ENCODE peak calls at places on chromosomes 11 and 22, in nine cellular contexts. N, J, B, Q, P, D, R, L and C are unnamed samples.

GRCh38 chr22:22870577-22871398 is 16.8 kb upstream of the IGLL5 start:
- DNase-seq in N (no peak), J (no peak), B (no peak), Q (no peak), P (no peak), D (no peak), R (no peak), L (no peak), C (no peak)

GRCh38 chr11:44192015-44192380 is 96.5 kb downstream of the EXT2 start:
- DNase-seq in N (no peak), J (no peak), B (no peak), Q (no peak), P (no peak), D (no peak), R (no peak), L (no peak), C (no peak)

GRCh38 chr11:117407016-117407415 is 79.4 kb downstream of the CEP164 start:
- DNase-seq in N (no peak), J (no peak), B (no peak), Q (no peak), P (no peak), D (no peak), R (no peak), L (no peak), C (no peak)

GRCh38 chr11:118241191-118242098 is 10.7 kb downstream of the MPZL3 start:
- DNase-seq in N (no peak), J (no peak), B (no peak), Q (no peak), P (peak; percentile 34), D (peak; percentile 22), R (peak; percentile 77), L (peak; percentile 45), C (no peak)

GRCh38 chr22:32708835-32709234 is 92.7 kb upstream of the TIMP3 start:
- DNase-seq in N (no peak), J (peak; percentile 76), B (peak; percentile 60), Q (no peak), P (no peak), D (no peak), R (no peak), L (no peak), C (no peak)

GRCh38 chr22:47602732-47603131 is 840.3 kb downstream of the TBC1D22A start:
- DNase-seq in N (no peak), J (no peak), B (no peak), Q (no peak), P (no peak), D (no peak), R (peak; percentile 10), L (no peak), C (no peak)

GRCh38 chr11:15157181-15157580 is 42.5 kb downstream of the INSC start:
- DNase-seq in N (peak; percentile 79), J (no peak), B (peak; percentile 53), Q (no peak), P (no peak), D (peak; percentile 90), R (no peak), L (peak; percentile 87), C (peak; percentile 76)

GRCh38 chr11:6357222-6357621 is 33.1 kb upstream of the SMPD1 start:
- DNase-seq in N (peak; percentile 71), J (peak; percentile 63), B (peak; percentile 73), Q (peak; percentile 50), P (no peak), D (peak; percentile 91), R (no peak), L (peak; percentile 92), C (peak; percentile 92)

GRCh38 chr11:128022007-128022368 is 565.4 kb downstream of the ETS1 start:
- DNase-seq in N (peak; percentile 53), J (no peak), B (no peak), Q (no peak), P (no peak), D (peak; percentile 74), R (no peak), L (peak; percentile 67), C (peak; percentile 48)

GRCh38 chr11:35163209-35163608 is 24.2 kb downstream of the CD44 start:
- DNase-seq in N (no peak), J (no peak), B (no peak), Q (no peak), P (no peak), D (no peak), R (no peak), L (no peak), C (no peak)

GRCh38 chr22:41885576-41885975 is 29.3 kb downstream of the SHISA8 start:
- DNase-seq in N (no peak), J (no peak), B (no peak), Q (no peak), P (no peak), D (no peak), R (no peak), L (no peak), C (no peak)

GRCh38 chr22:29062286-29062949 is 787 bp upstream of the C22orf31 start:
- DNase-seq in N (no peak), J (no peak), B (no peak), Q (no peak), P (no peak), D (no peak), R (no peak), L (peak; percentile 8), C (no peak)

GRCh38 chr11:64545605-64546004 is 45.4 kb upstream of the SLC22A12 start:
- DNase-seq in N (peak; percentile 78), J (no peak), B (no peak), Q (no peak), P (no peak), D (peak; percentile 73), R (peak; percentile 47), L (peak; percentile 67), C (peak; percentile 86)

GRCh38 chr22:33427461-33427860 is 369.3 kb upstream of the SYN3 start:
- DNase-seq in N (no peak), J (no peak), B (no peak), Q (no peak), P (no peak), D (no peak), R (no peak), L (peak; percentile 82), C (no peak)

GRCh38 chr11:95256204-95256819 is 25.3 kb upstream of the SESN3 start:
- DNase-seq in N (peak; percentile 21), J (no peak), B (no peak), Q (no peak), P (no peak), D (peak; percentile 61), R (no peak), L (peak; percentile 23), C (peak; percentile 2)

GRCh38 chr11:108616549-108616948 is 23.0 kb upstream of the EXPH5 start:
- DNase-seq in N (peak; percentile 7), J (no peak), B (no peak), Q (no peak), P (no peak), D (peak; percentile 81), R (no peak), L (peak; percentile 96), C (peak; percentile 90)

GRCh38 chr11:77300695-77301094 is 791 bp downstream of the GDPD4 start:
- DNase-seq in N (no peak), J (no peak), B (no peak), Q (no peak), P (no peak), D (no peak), R (no peak), L (no peak), C (no peak)

GRCh38 chr11:110125632-110126031 is 32.4 kb downstream of the ZC3H12C start:
- DNase-seq in N (no peak), J (no peak), B (no peak), Q (no peak), P (no peak), D (peak; percentile 98), R (no peak), L (peak; percentile 67), C (peak; percentile 88)

GRCh38 chr11:58919561-58919960 is 19.7 kb upstream of the GLYATL1 start:
- DNase-seq in N (no peak), J (no peak), B (no peak), Q (no peak), P (no peak), D (peak; percentile 44), R (no peak), L (peak; percentile 59), C (no peak)

GRCh38 chr22:49033616-49034015 is 794.1 kb downstream of the BRD1 start:
- DNase-seq in N (no peak), J (no peak), B (no peak), Q (no peak), P (no peak), D (no peak), R (peak; percentile 38), L (no peak), C (no peak)

GRCh38 chr11:1992111-1992510 is 5.5 kb downstream of the H19 start:
- DNase-seq in N (no peak), J (no peak), B (no peak), Q (no peak), P (no peak), D (no peak), R (peak; percentile 37), L (no peak), C (no peak)

GRCh38 chr11:106420048-106420665 is 342.7 kb downstream of the AASDHPPT start:
- DNase-seq in N (no peak), J (no peak), B (no peak), Q (no peak), P (no peak), D (peak; percentile 43), R (no peak), L (no peak), C (no peak)

GRCh38 chr11:94938399-94939055 is 34.8 kb downstream of the CWC15 start:
- DNase-seq in N (peak; percentile 95), J (peak; percentile 84), B (peak; percentile 54), Q (peak; percentile 77), P (no peak), D (peak; percentile 70), R (no peak), L (peak; percentile 92), C (peak; percentile 91)

GRCh38 chr11:2200536-2200935 is 28.9 kb upstream of the TH start:
- DNase-seq in N (no peak), J (peak; percentile 37), B (no peak), Q (no peak), P (no peak), D (no peak), R (peak; percentile 57), L (no peak), C (no peak)